ENCODE peak calls at places on chromosomes 6 and 20, in eight cellular contexts. One of them, this sample, is unnamed.

GRCh38 chr20:1299522-1299921 is 29.4 kb downstream of the SDCBP2 start:
- DNase-seq in AML-193: no peak
- DNase-seq in PC-9: no peak
- DNase-seq in lower lobe of right lung: no peak
- DNase-seq in T-cell: no peak
- DNase-seq in activated T-cell treated with anti-CD3 and anti-CD28 coated beads for 1 hour: peak
- DNase-seq in amniotic stem cell: no peak
- DNase-seq in EH: no peak
- DNase-seq in this sample: peak

GRCh38 chr6:150751296-150751695 is 114.2 kb upstream of the MTHFD1L start:
- DNase-seq in AML-193: no peak
- DNase-seq in PC-9: peak
- DNase-seq in lower lobe of right lung: no peak
- DNase-seq in T-cell: no peak
- DNase-seq in activated T-cell treated with anti-CD3 and anti-CD28 coated beads for 1 hour: no peak
- DNase-seq in amniotic stem cell: no peak
- DNase-seq in EH: peak
- DNase-seq in this sample: no peak

GRCh38 chr6:26197736-26198625 is 110.8 kb downstream of the HFE start:
- DNase-seq in AML-193: no peak
- DNase-seq in PC-9: peak
- DNase-seq in lower lobe of right lung: no peak
- DNase-seq in T-cell: no peak
- DNase-seq in activated T-cell treated with anti-CD3 and anti-CD28 coated beads for 1 hour: no peak
- DNase-seq in amniotic stem cell: no peak
- DNase-seq in EH: peak
- DNase-seq in this sample: peak

GRCh38 chr20:44544178-44544719 is 22.4 kb upstream of the SERINC3 start:
- DNase-seq in AML-193: no peak
- DNase-seq in PC-9: no peak
- DNase-seq in lower lobe of right lung: no peak
- DNase-seq in T-cell: no peak
- DNase-seq in activated T-cell treated with anti-CD3 and anti-CD28 coated beads for 1 hour: no peak
- DNase-seq in amniotic stem cell: no peak
- DNase-seq in EH: no peak
- DNase-seq in this sample: no peak

GRCh38 chr20:45926731-45927070 is 7.8 kb upstream of the PCIF1 start:
- DNase-seq in AML-193: no peak
- DNase-seq in PC-9: no peak
- DNase-seq in lower lobe of right lung: no peak
- DNase-seq in T-cell: no peak
- DNase-seq in activated T-cell treated with anti-CD3 and anti-CD28 coated beads for 1 hour: no peak
- DNase-seq in amniotic stem cell: no peak
- DNase-seq in EH: no peak
- DNase-seq in this sample: no peak

GRCh38 chr6:11202513-11203305 is 29.8 kb downstream of the NEDD9 start:
- DNase-seq in AML-193: no peak
- DNase-seq in PC-9: no peak
- DNase-seq in lower lobe of right lung: no peak
- DNase-seq in T-cell: peak
- DNase-seq in activated T-cell treated with anti-CD3 and anti-CD28 coated beads for 1 hour: no peak
- DNase-seq in amniotic stem cell: no peak
- DNase-seq in EH: no peak
- DNase-seq in this sample: no peak

GRCh38 chr20:10665027-10665561 is 8.7 kb downstream of the JAG1 start:
- DNase-seq in AML-193: no peak
- DNase-seq in PC-9: no peak
- DNase-seq in lower lobe of right lung: no peak
- DNase-seq in T-cell: no peak
- DNase-seq in activated T-cell treated with anti-CD3 and anti-CD28 coated beads for 1 hour: no peak
- DNase-seq in amniotic stem cell: no peak
- DNase-seq in EH: peak
- DNase-seq in this sample: no peak

GRCh38 chr6:147759088-147759487 is 250.6 kb downstream of the SAMD5 start:
- DNase-seq in AML-193: no peak
- DNase-seq in PC-9: no peak
- DNase-seq in lower lobe of right lung: no peak
- DNase-seq in T-cell: no peak
- DNase-seq in activated T-cell treated with anti-CD3 and anti-CD28 coated beads for 1 hour: no peak
- DNase-seq in amniotic stem cell: no peak
- DNase-seq in EH: peak
- DNase-seq in this sample: no peak

GRCh38 chr6:11632795-11633511 is 95.4 kb downstream of the TMEM170B start:
- DNase-seq in AML-193: no peak
- DNase-seq in PC-9: no peak
- DNase-seq in lower lobe of right lung: no peak
- DNase-seq in T-cell: no peak
- DNase-seq in activated T-cell treated with anti-CD3 and anti-CD28 coated beads for 1 hour: no peak
- DNase-seq in amniotic stem cell: no peak
- DNase-seq in EH: peak
- DNase-seq in this sample: no peak

GRCh38 chr6:21846541-21847451 is 253.2 kb downstream of the SOX4 start:
- DNase-seq in AML-193: no peak
- DNase-seq in PC-9: peak
- DNase-seq in lower lobe of right lung: no peak
- DNase-seq in T-cell: no peak
- DNase-seq in activated T-cell treated with anti-CD3 and anti-CD28 coated beads for 1 hour: no peak
- DNase-seq in amniotic stem cell: no peak
- DNase-seq in EH: no peak
- DNase-seq in this sample: peak

GRCh38 chr6:43143235-43144124 is 27.6 kb upstream of the SRF start:
- DNase-seq in AML-193: no peak
- DNase-seq in PC-9: peak
- DNase-seq in lower lobe of right lung: peak
- DNase-seq in T-cell: peak
- DNase-seq in activated T-cell treated with anti-CD3 and anti-CD28 coated beads for 1 hour: peak
- DNase-seq in amniotic stem cell: peak
- DNase-seq in EH: peak
- DNase-seq in this sample: peak

GRCh38 chr6:36029464-36029863 is 1.9 kb downstream of the MAPK14 start:
- DNase-seq in AML-193: peak
- DNase-seq in PC-9: peak
- DNase-seq in lower lobe of right lung: no peak
- DNase-seq in T-cell: no peak
- DNase-seq in activated T-cell treated with anti-CD3 and anti-CD28 coated beads for 1 hour: no peak
- DNase-seq in amniotic stem cell: peak
- DNase-seq in EH: peak
- DNase-seq in this sample: no peak

GRCh38 chr6:111113731-111114438 is 26.6 kb downstream of the SLC16A10 start:
- DNase-seq in AML-193: peak
- DNase-seq in PC-9: no peak
- DNase-seq in lower lobe of right lung: no peak
- DNase-seq in T-cell: no peak
- DNase-seq in activated T-cell treated with anti-CD3 and anti-CD28 coated beads for 1 hour: no peak
- DNase-seq in amniotic stem cell: no peak
- DNase-seq in EH: peak
- DNase-seq in this sample: no peak

GRCh38 chr20:20457392-20458126 is 89.7 kb downstream of the INSM1 start:
- DNase-seq in AML-193: no peak
- DNase-seq in PC-9: no peak
- DNase-seq in lower lobe of right lung: no peak
- DNase-seq in T-cell: no peak
- DNase-seq in activated T-cell treated with anti-CD3 and anti-CD28 coated beads for 1 hour: no peak
- DNase-seq in amniotic stem cell: no peak
- DNase-seq in EH: peak
- DNase-seq in this sample: no peak

GRCh38 chr20:3106185-3106584 is 21.7 kb upstream of the AVP start:
- DNase-seq in AML-193: no peak
- DNase-seq in PC-9: no peak
- DNase-seq in lower lobe of right lung: no peak
- DNase-seq in T-cell: no peak
- DNase-seq in activated T-cell treated with anti-CD3 and anti-CD28 coated beads for 1 hour: no peak
- DNase-seq in amniotic stem cell: no peak
- DNase-seq in EH: no peak
- DNase-seq in this sample: no peak

GRCh38 chr6:153092082-153093013 is 38.7 kb downstream of the RGS17 start:
- DNase-seq in AML-193: peak
- DNase-seq in PC-9: peak
- DNase-seq in lower lobe of right lung: no peak
- DNase-seq in T-cell: no peak
- DNase-seq in activated T-cell treated with anti-CD3 and anti-CD28 coated beads for 1 hour: no peak
- DNase-seq in amniotic stem cell: peak
- DNase-seq in EH: peak
- DNase-seq in this sample: no peak

GRCh38 chr6:44779130-44779826 is 391.8 kb downstream of the CDC5L start:
- DNase-seq in AML-193: no peak
- DNase-seq in PC-9: no peak
- DNase-seq in lower lobe of right lung: peak
- DNase-seq in T-cell: no peak
- DNase-seq in activated T-cell treated with anti-CD3 and anti-CD28 coated beads for 1 hour: no peak
- DNase-seq in amniotic stem cell: no peak
- DNase-seq in EH: no peak
- DNase-seq in this sample: peak

GRCh38 chr20:64047968-64048401 is 1.5 kb downstream of the SOX18 start:
- DNase-seq in AML-193: no peak
- DNase-seq in PC-9: no peak
- DNase-seq in lower lobe of right lung: no peak
- DNase-seq in T-cell: no peak
- DNase-seq in activated T-cell treated with anti-CD3 and anti-CD28 coated beads for 1 hour: no peak
- DNase-seq in amniotic stem cell: no peak
- DNase-seq in EH: no peak
- DNase-seq in this sample: no peak

GRCh38 chr6:140554421-140554820 is 1180.0 kb upstream of the CITED2 start:
- DNase-seq in AML-193: no peak
- DNase-seq in PC-9: no peak
- DNase-seq in lower lobe of right lung: no peak
- DNase-seq in T-cell: no peak
- DNase-seq in activated T-cell treated with anti-CD3 and anti-CD28 coated beads for 1 hour: no peak
- DNase-seq in amniotic stem cell: no peak
- DNase-seq in EH: peak
- DNase-seq in this sample: no peak

GRCh38 chr6:6746334-6746969 is 157.9 kb downstream of the LY86 start:
- DNase-seq in AML-193: no peak
- DNase-seq in PC-9: no peak
- DNase-seq in lower lobe of right lung: no peak
- DNase-seq in T-cell: no peak
- DNase-seq in activated T-cell treated with anti-CD3 and anti-CD28 coated beads for 1 hour: no peak
- DNase-seq in amniotic stem cell: no peak
- DNase-seq in EH: no peak
- DNase-seq in this sample: no peak

GRCh38 chr6:5531853-5532375 is 270.6 kb downstream of the FARS2 start:
- DNase-seq in AML-193: peak
- DNase-seq in PC-9: no peak
- DNase-seq in lower lobe of right lung: no peak
- DNase-seq in T-cell: no peak
- DNase-seq in activated T-cell treated with anti-CD3 and anti-CD28 coated beads for 1 hour: no peak
- DNase-seq in amniotic stem cell: no peak
- DNase-seq in EH: no peak
- DNase-seq in this sample: no peak

GRCh38 chr20:48818481-48818987 is 9.3 kb downstream of the PREX1 start:
- DNase-seq in AML-193: no peak
- DNase-seq in PC-9: no peak
- DNase-seq in lower lobe of right lung: no peak
- DNase-seq in T-cell: peak
- DNase-seq in activated T-cell treated with anti-CD3 and anti-CD28 coated beads for 1 hour: no peak
- DNase-seq in amniotic stem cell: no peak
- DNase-seq in EH: no peak
- DNase-seq in this sample: no peak

GRCh38 chr6:163945813-163946212 is 531.3 kb downstream of the QKI start:
- DNase-seq in AML-193: no peak
- DNase-seq in PC-9: no peak
- DNase-seq in lower lobe of right lung: no peak
- DNase-seq in T-cell: no peak
- DNase-seq in activated T-cell treated with anti-CD3 and anti-CD28 coated beads for 1 hour: no peak
- DNase-seq in amniotic stem cell: no peak
- DNase-seq in EH: no peak
- DNase-seq in this sample: no peak

GRCh38 chr6:166561766-166562165 is 24.7 kb downstream of the RAMACL start:
- DNase-seq in AML-193: no peak
- DNase-seq in PC-9: no peak
- DNase-seq in lower lobe of right lung: no peak
- DNase-seq in T-cell: no peak
- DNase-seq in activated T-cell treated with anti-CD3 and anti-CD28 coated beads for 1 hour: no peak
- DNase-seq in amniotic stem cell: no peak
- DNase-seq in EH: peak
- DNase-seq in this sample: no peak

GRCh38 chr20:58233881-58234528 is 5.6 kb upstream of the ANKRD60 start:
- DNase-seq in AML-193: no peak
- DNase-seq in PC-9: no peak
- DNase-seq in lower lobe of right lung: no peak
- DNase-seq in T-cell: no peak
- DNase-seq in activated T-cell treated with anti-CD3 and anti-CD28 coated beads for 1 hour: peak
- DNase-seq in amniotic stem cell: no peak
- DNase-seq in EH: peak
- DNase-seq in this sample: peak

GRCh38 chr20:10674684-10675455 is 1.1 kb upstream of the JAG1 start:
- DNase-seq in AML-193: peak
- DNase-seq in PC-9: peak
- DNase-seq in lower lobe of right lung: peak
- DNase-seq in T-cell: no peak
- DNase-seq in activated T-cell treated with anti-CD3 and anti-CD28 coated beads for 1 hour: no peak
- DNase-seq in amniotic stem cell: peak
- DNase-seq in EH: peak
- DNase-seq in this sample: peak

GRCh38 chr20:33630507-33630906 is 31.6 kb upstream of the C20orf144 start:
- DNase-seq in AML-193: no peak
- DNase-seq in PC-9: no peak
- DNase-seq in lower lobe of right lung: no peak
- DNase-seq in T-cell: no peak
- DNase-seq in activated T-cell treated with anti-CD3 and anti-CD28 coated beads for 1 hour: no peak
- DNase-seq in amniotic stem cell: no peak
- DNase-seq in EH: no peak
- DNase-seq in this sample: no peak

GRCh38 chr6:149429427-149430360 is 29.6 kb downstream of the SUMO4 start:
- DNase-seq in AML-193: no peak
- DNase-seq in PC-9: no peak
- DNase-seq in lower lobe of right lung: no peak
- DNase-seq in T-cell: no peak
- DNase-seq in activated T-cell treated with anti-CD3 and anti-CD28 coated beads for 1 hour: no peak
- DNase-seq in amniotic stem cell: no peak
- DNase-seq in EH: no peak
- DNase-seq in this sample: no peak

GRCh38 chr6:73139681-73140080 is 85.6 kb downstream of the KHDC1L start:
- DNase-seq in AML-193: no peak
- DNase-seq in PC-9: no peak
- DNase-seq in lower lobe of right lung: no peak
- DNase-seq in T-cell: no peak
- DNase-seq in activated T-cell treated with anti-CD3 and anti-CD28 coated beads for 1 hour: no peak
- DNase-seq in amniotic stem cell: no peak
- DNase-seq in EH: no peak
- DNase-seq in this sample: no peak

GRCh38 chr20:56200456-56200855 is 48.1 kb upstream of the MC3R start:
- DNase-seq in AML-193: no peak
- DNase-seq in PC-9: no peak
- DNase-seq in lower lobe of right lung: no peak
- DNase-seq in T-cell: no peak
- DNase-seq in activated T-cell treated with anti-CD3 and anti-CD28 coated beads for 1 hour: no peak
- DNase-seq in amniotic stem cell: no peak
- DNase-seq in EH: no peak
- DNase-seq in this sample: peak

GRCh38 chr20:48040491-48040890 is 255.2 kb upstream of the SULF2 start:
- DNase-seq in AML-193: no peak
- DNase-seq in PC-9: no peak
- DNase-seq in lower lobe of right lung: no peak
- DNase-seq in T-cell: no peak
- DNase-seq in activated T-cell treated with anti-CD3 and anti-CD28 coated beads for 1 hour: no peak
- DNase-seq in amniotic stem cell: no peak
- DNase-seq in EH: no peak
- DNase-seq in this sample: no peak

GRCh38 chr20:35395728-35396127 is 16.0 kb downstream of the UQCC1 start:
- DNase-seq in AML-193: no peak
- DNase-seq in PC-9: no peak
- DNase-seq in lower lobe of right lung: no peak
- DNase-seq in T-cell: no peak
- DNase-seq in activated T-cell treated with anti-CD3 and anti-CD28 coated beads for 1 hour: no peak
- DNase-seq in amniotic stem cell: peak
- DNase-seq in EH: peak
- DNase-seq in this sample: no peak

GRCh38 chr20:19497064-19497463 is 261.0 kb upstream of the RIN2 start:
- DNase-seq in AML-193: no peak
- DNase-seq in PC-9: no peak
- DNase-seq in lower lobe of right lung: no peak
- DNase-seq in T-cell: no peak
- DNase-seq in activated T-cell treated with anti-CD3 and anti-CD28 coated beads for 1 hour: no peak
- DNase-seq in amniotic stem cell: no peak
- DNase-seq in EH: peak
- DNase-seq in this sample: no peak

GRCh38 chr6:104705095-104705707 is 154.5 kb downstream of the HACE1 start:
- DNase-seq in AML-193: peak
- DNase-seq in PC-9: peak
- DNase-seq in lower lobe of right lung: no peak
- DNase-seq in T-cell: peak
- DNase-seq in activated T-cell treated with anti-CD3 and anti-CD28 coated beads for 1 hour: no peak
- DNase-seq in amniotic stem cell: no peak
- DNase-seq in EH: peak
- DNase-seq in this sample: no peak

This sample was measured in NAMALWA.